ENCODE peak calls at places on chromosomes 4 and X, in eight cellular contexts. E is hypothalamus, J is H9, Z is GM13976, I is HFF-Myc, Y is ELR, G is activated T-cell treated with anti-CD3 and anti-CD28 coated beads for 1 hour, C is HT-29. R is an unnamed sample.

GRCh38 chr4:24001945-24002640 is 112.2 kb upstream of the PPARGC1A start:
- DNase-seq in E (no peak), J (no peak), Z (no peak), I (no peak), Y (peak; percentile 42), G (no peak), C (no peak), R (peak; percentile 51)

GRCh38 chrX:82218361-82218760 is 1016.5 kb downstream of the SH3BGRL start:
- DNase-seq in E (no peak), J (no peak), Z (peak; percentile 21), I (no peak), Y (peak; percentile 6), G (no peak), C (peak; percentile 60), R (peak; percentile 54)

GRCh38 chrX:121579016-121579760 is 531.8 kb downstream of the GLUD2 start:
- DNase-seq in E (no peak), J (no peak), Z (no peak), I (peak; percentile 0), Y (no peak), G (no peak), C (peak; percentile 50), R (peak; percentile 29)

GRCh38 chr4:24266951-24267577 is 317.3 kb downstream of the DHX15 start:
- DNase-seq in E (no peak), J (no peak), Z (no peak), I (no peak), Y (no peak), G (no peak), C (no peak), R (peak; percentile 57)

GRCh38 chr4:7487464-7487863 is 52.7 kb upstream of the PSAPL1 start:
- DNase-seq in E (no peak), J (no peak), Z (no peak), I (no peak), Y (no peak), G (no peak), C (no peak), R (no peak)

GRCh38 chr4:180350866-180351350 is 1892.3 kb upstream of the TENM3 start:
- DNase-seq in E (no peak), J (no peak), Z (no peak), I (no peak), Y (peak; percentile 28), G (no peak), C (no peak), R (no peak)

GRCh38 chrX:97672138-97672537 is 788.4 kb downstream of the RPA4 start:
- DNase-seq in E (no peak), J (no peak), Z (no peak), I (no peak), Y (no peak), G (no peak), C (no peak), R (no peak)

GRCh38 chrX:41518127-41518840 is 71.1 kb downstream of the NYX start:
- DNase-seq in E (no peak), J (no peak), Z (no peak), I (no peak), Y (no peak), G (no peak), C (no peak), R (no peak)

GRCh38 chrX:102745513-102746133 is 25.1 kb downstream of the GPRASP3 start:
- DNase-seq in E (peak; percentile 10), J (peak; percentile 69), Z (no peak), I (no peak), Y (peak; percentile 15), G (no peak), C (no peak), R (no peak)

GRCh38 chr4:73914071-73914470 is 44.9 kb downstream of the CXCL1 start:
- DNase-seq in E (no peak), J (no peak), Z (no peak), I (no peak), Y (no peak), G (no peak), C (no peak), R (no peak)

GRCh38 chrX:25017667-25018247 is 2.0 kb upstream of the ARX start:
- DNase-seq in E (no peak), J (no peak), Z (no peak), I (no peak), Y (no peak), G (no peak), C (no peak), R (no peak)

GRCh38 chr4:68368566-68369473 is 18.9 kb upstream of the YTHDC1 start:
- DNase-seq in E (no peak), J (no peak), Z (no peak), I (no peak), Y (peak; percentile 55), G (no peak), C (peak; percentile 52), R (peak; percentile 90)

GRCh38 chr4:130603043-130603442 is 1507.1 kb downstream of the C4orf33 start:
- DNase-seq in E (no peak), J (no peak), Z (no peak), I (no peak), Y (no peak), G (no peak), C (no peak), R (no peak)

R was measured in kidney tubule cell.